ENCODE peak calls at places on chromosomes 6 and 20, in five cellular contexts. L, I, W, E and G are unnamed samples.

GRCh38 chr6:138278326-138278725 is 60.0 kb upstream of the PBOV1 start:
- DNase-seq in I (no peak), W (no peak), E (peak), L (peak), G (no peak)

GRCh38 chr6:143279385-143279784 is 171.1 kb downstream of the ADAT2 start:
- DNase-seq in L (peak), I (peak), W (no peak), E (peak), G (peak)

GRCh38 chr20:53829706-53830521 is 236.3 kb upstream of the ZNF217 start:
- DNase-seq in W (no peak), I (no peak), L (no peak), E (peak), G (no peak)

GRCh38 chr6:154056536-154056935 is 17.5 kb downstream of the OPRM1 start:
- DNase-seq in E (no peak), W (no peak), I (no peak), L (no peak), G (no peak)

GRCh38 chr20:62088258-62089127 is 22.8 kb upstream of the TAF4 start:
- DNase-seq in L (no peak), W (no peak), I (no peak), E (peak), G (no peak)

GRCh38 chr20:64091762-64092161 is 7.6 kb upstream of the LKAAEAR1 start:
- DNase-seq in E (no peak), L (peak), I (no peak), W (no peak), G (no peak)

GRCh38 chr6:168274046-168274952 is 45.3 kb downstream of the DACT2 start:
- DNase-seq in E (no peak), W (peak), L (no peak), I (no peak), G (no peak)

GRCh38 chr6:36851632-36852031 is 12.4 kb upstream of the CPNE5 start:
- DNase-seq in L (no peak), W (no peak), I (no peak), E (peak), G (no peak)

GRCh38 chr6:108561742-108562502 is 1.2 kb downstream of the FOXO3 start:
- DNase-seq in I (no peak), W (peak), E (peak), L (peak), G (peak)

GRCh38 chr6:105258816-105259215 is 79.0 kb upstream of the POPDC3 start:
- DNase-seq in L (no peak), W (no peak), I (no peak), E (no peak), G (no peak)

GRCh38 chr20:20076297-20077065 is 24.1 kb downstream of the CFAP61 start:
- DNase-seq in I (no peak), E (peak), L (no peak), W (no peak), G (no peak)

GRCh38 chr6:56291278-56291917 is 44.0 kb upstream of the COL21A1 start:
- DNase-seq in L (no peak), I (no peak), W (no peak), E (no peak), G (no peak)

GRCh38 chr6:41693281-41693838 is 42.0 kb downstream of the TFEB start:
- DNase-seq in L (no peak), I (no peak), W (no peak), E (no peak), G (no peak)

GRCh38 chr20:57055345-57055744 is 211.1 kb downstream of the BMP7 start:
- DNase-seq in I (no peak), L (no peak), E (no peak), W (no peak), G (no peak)

GRCh38 chr6:49225471-49225870 is 237.6 kb downstream of the MMUT start:
- DNase-seq in E (peak), W (no peak), I (no peak), L (no peak), G (no peak)

GRCh38 chr20:47252879-47253307 is 103.6 kb downstream of the ZMYND8 start:
- DNase-seq in W (no peak), L (no peak), I (no peak), E (no peak), G (no peak)

GRCh38 chr6:160419488-160419887 is 71.3 kb downstream of the SLC22A3 start:
- DNase-seq in E (no peak), I (no peak), L (no peak), W (no peak), G (no peak)

GRCh38 chr6:159445351-159445750 is 247.7 kb downstream of the SOD2 start:
- DNase-seq in W (no peak), L (no peak), I (no peak), E (no peak), G (no peak)

GRCh38 chr6:95087394-95088097 is 489.8 kb upstream of the MANEA start:
- DNase-seq in W (no peak), L (no peak), E (no peak), I (peak), G (no peak)

GRCh38 chr6:92114797-92115196 is 1304.6 kb downstream of the EPHA7 start:
- DNase-seq in L (no peak), W (no peak), E (no peak), I (no peak), G (no peak)

GRCh38 chr6:33271098-33271607 is 523 bp downstream of the VPS52 start:
- DNase-seq in E (no peak), I (no peak), L (no peak), W (no peak), G (no peak)

GRCh38 chr6:114040871-114041270 is 69.9 kb upstream of the HDAC2 start:
- DNase-seq in I (no peak), E (no peak), L (no peak), W (no peak), G (no peak)

GRCh38 chr20:3735768-3736167 is 3.3 kb downstream of the HSPA12B start:
- DNase-seq in L (no peak), W (no peak), E (no peak), I (no peak), G (no peak)

GRCh38 chr6:4313044-4313686 is 177.8 kb upstream of the ECI2 start:
- DNase-seq in L (peak), I (peak), E (peak), W (no peak), G (no peak)

GRCh38 chr20:32456869-32457421 is 98.8 kb downstream of the ASXL1 start:
- DNase-seq in L (peak), E (peak), W (peak), I (no peak), G (peak)

GRCh38 chr6:33632603-33633039 is 11.5 kb downstream of the ITPR3 start:
- DNase-seq in E (peak), I (peak), L (peak), W (no peak), G (peak)

GRCh38 chr6:72783667-72784066 is 161.8 kb downstream of the KCNQ5 start:
- DNase-seq in W (no peak), E (no peak), L (no peak), I (no peak), G (no peak)

GRCh38 chr6:53112404-53112803 is 36.2 kb downstream of the GCM1 start:
- DNase-seq in W (no peak), L (no peak), I (no peak), E (no peak), G (no peak)

GRCh38 chr6:110270166-110270565 is 88.0 kb downstream of the METTL24 start:
- DNase-seq in W (no peak), E (no peak), I (no peak), L (peak), G (no peak)

GRCh38 chr6:84033523-84034451 is at the start of gene MRAP2:
- DNase-seq in L (peak), W (peak), E (peak), I (no peak), G (peak)

GRCh38 chr20:14820771-14821170 is 483.4 kb upstream of the FLRT3 start:
- DNase-seq in L (no peak), I (no peak), W (no peak), E (no peak), G (no peak)

GRCh38 chr20:38751360-38751976 is 3.2 kb downstream of the ACTR5 start:
- DNase-seq in I (no peak), W (no peak), E (peak), L (peak), G (peak)

DNA sequence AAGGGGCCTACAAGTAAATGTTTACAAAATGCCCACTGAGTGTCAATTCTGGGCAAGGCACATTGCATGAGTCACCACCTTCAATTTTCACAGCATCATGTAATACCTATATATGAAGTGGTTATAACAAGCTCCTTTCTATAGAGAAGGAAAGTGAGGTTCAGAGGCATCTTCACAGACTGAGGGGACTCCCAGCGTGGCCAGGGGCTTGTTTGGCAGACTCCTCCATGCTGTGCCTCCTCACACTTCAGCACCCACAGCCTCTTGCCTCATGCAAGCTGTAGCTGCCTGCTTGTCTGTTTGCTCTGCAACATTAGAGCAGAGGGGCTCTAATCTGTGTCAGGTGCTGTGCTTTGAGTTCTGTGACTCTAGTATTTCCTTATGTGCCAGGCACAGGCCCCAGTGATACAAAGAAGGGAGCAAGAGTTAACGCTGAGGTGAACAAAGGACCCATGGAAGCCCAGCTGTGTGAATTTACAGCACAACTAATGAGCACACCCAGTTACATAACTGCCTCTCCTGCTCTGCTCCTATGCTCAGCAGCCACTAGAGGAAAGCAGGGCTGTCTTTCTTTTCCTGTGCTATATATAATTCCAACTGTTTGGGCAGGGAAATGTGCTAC is 72.3 kb downstream of the ZHX3 start:
- DNase-seq in W (no peak), E (no peak), L (peak), I (no peak), G (no peak)
- TF ChIP-seq CTCF in W (no peak), E (no peak), L (no peak), I (no peak), G (no peak)

GRCh38 chr6:30259140-30260035 is 46.2 kb upstream of the TRIM26 start:
- DNase-seq in W (peak), I (peak), E (no peak), L (peak), G (peak)
- TF ChIP-seq CTCF in W (peak), I (no peak), E (no peak), L (no peak), G (no peak)

GRCh38 chr6:120587381-120587780 is 746.9 kb downstream of the TBC1D32 start:
- DNase-seq in E (no peak), W (no peak), L (no peak), I (no peak), G (no peak)
- TF ChIP-seq CTCF in E (no peak), W (no peak), L (peak), I (no peak), G (no peak)

DNA sequence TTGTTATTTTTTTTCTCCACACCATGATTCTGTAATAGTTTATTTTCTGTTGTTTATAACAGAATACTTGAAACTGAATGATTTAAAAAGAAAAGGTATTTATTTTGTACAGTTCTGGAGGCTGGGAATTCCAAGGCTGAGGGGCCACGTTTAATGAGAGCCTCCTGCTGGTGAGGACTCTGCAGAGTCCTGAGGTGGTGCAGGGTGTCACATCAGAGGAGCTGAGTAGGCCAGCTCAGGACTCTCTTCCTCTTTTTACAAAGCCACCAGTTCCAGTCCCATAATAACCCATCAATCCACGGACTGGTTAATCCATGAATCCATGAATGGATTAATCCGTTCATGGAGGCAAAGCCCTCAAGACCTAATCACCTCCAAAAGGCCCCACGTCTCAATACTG is 71.6 kb downstream of the TFAP2A start:
- DNase-seq in L (no peak), W (no peak), I (no peak), E (peak), G (no peak)
- TF ChIP-seq CTCF in L (peak), W (no peak), I (no peak), E (peak), G (no peak)

GRCh38 chr6:150684715-150685459 is 85.2 kb downstream of the PLEKHG1 start:
- DNase-seq in W (no peak), I (peak), E (no peak), L (no peak), G (no peak)
- TF ChIP-seq CTCF in W (no peak), I (no peak), E (no peak), L (no peak), G (no peak)

DNA sequence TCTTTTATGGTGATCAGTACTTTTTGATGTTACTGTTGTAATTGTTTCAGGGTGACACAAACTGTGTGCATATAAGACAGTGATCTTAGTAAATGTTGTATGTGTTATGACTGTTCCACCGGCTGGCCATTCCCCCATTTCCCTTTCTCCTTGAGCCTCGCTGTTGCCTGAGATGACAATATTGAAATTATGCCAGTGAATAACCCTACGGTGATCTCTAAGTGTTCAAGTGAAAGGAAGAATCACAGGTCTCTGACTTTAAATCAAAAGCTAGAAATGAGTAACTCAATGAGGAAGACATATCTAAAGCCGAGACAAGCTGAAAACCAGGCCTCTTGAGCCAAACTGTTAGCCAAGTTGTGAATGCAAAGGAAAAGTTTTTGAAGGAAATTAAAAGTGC is 32.3 kb downstream of the TULP4 start:
- DNase-seq in W (no peak), L (no peak), I (no peak), E (no peak), G (no peak)
- TF ChIP-seq CTCF in W (no peak), L (no peak), I (no peak), E (no peak), G (no peak)

DNA sequence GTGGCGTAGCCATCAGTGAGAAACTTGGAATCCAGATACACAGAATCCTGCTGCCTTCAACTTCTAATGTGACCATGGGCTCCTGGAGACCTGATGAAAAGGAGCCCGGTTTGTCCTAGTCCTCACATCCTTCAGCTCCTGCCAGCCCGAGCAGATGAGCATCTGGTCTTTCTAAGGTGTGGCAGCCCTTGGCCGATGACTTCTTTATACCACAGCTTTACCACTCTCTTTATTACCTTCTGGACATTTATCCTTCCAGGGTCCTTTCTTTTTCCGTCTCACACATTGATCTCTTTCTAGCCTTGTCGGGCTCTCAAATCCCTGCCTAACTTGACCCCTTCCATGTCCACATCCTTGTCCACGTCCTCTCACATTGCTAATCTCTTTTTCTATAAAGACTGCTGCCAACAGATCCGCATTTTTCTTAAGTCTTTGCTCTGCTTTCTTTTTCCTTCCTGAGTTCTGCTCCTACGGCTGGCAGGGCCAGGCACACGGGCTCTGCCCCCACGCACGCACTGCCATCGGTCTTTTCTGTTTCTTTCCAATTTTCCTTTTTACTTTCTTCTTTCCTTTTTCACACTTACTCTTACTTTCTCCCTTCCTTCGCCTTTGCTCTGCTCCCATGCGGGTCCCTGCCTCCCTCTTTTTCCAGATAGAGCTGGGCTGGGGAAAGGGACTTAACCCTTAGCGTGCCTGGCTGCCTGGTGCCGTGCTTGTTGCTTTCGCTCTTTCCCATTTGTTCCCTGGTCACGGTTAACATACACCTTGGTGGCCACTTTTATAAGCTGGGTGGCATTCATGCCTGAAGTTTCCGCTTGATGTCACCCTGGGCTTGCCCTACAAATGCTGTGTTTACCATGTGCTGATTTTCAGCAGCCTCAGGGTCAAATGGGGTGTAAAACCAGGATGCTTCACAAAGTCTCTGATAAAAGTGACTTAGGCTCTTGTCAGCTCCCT is 9.4 kb upstream of the GMPR start:
- DNase-seq in E (no peak), L (no peak), I (peak), W (no peak), G (no peak)
- TF ChIP-seq CTCF in E (no peak), L (no peak), I (no peak), W (no peak), G (no peak)

GRCh38 chr6:141195251-141195832 is 937.4 kb upstream of the GJE1 start:
- DNase-seq in L (peak), I (no peak), W (no peak), E (peak), G (no peak)
- TF ChIP-seq CTCF in L (peak), I (no peak), W (no peak), E (no peak), G (no peak)